ENCODE peak calls at places on chromosome 3, in nine cellular contexts. Z is memory B cell; E is CD8-positive, alpha-beta T cell; V is activated T-helper 1 cell treated with anti-CD3 and anti-CD28 coated beads, Interleukin-12 subunit alpha, Interleukin-12 subunit beta, Interleukin-2, Interleukin-4 antibody, amounts not matched to agents 30 ng/mL and 10 ng/mL and 1 ng/mL, durations not matched to agents 14 hours and 24 hours and 36 hours; H is NCI-H345; B is astrocyte of the spinal cord; T is HS-5; A is stimulated activated CD4-positive, alpha-beta T cell treated with anti-CD3 and anti-CD28 coated beads, Interleukin-4, amount 100 ng/mL, for 48 hours; F is activated naive CD4-positive, alpha-beta T cell treated with anti-CD3 and anti-CD28 coated beads for 36 hours. I is an unnamed sample.

GRCh38 chr3:62371735-62372591 is 1.4 kb downstream of the FEZF2 start:
- DNase-seq in Z (no peak), E (no peak), V (no peak), H (no peak), B (no peak), T (no peak), A (no peak), F (no peak), I (no peak)

GRCh38 chr3:125585595-125586223 is 9.6 kb downstream of the OSBPL11 start:
- DNase-seq in Z (no peak), E (peak), V (peak), H (peak), B (peak), T (peak), A (peak), F (peak), I (no peak)

GRCh38 chr3:117873236-117873635 is 1161.4 kb downstream of the IGSF11 start:
- DNase-seq in Z (no peak), E (no peak), V (no peak), H (peak), B (no peak), T (no peak), A (no peak), F (no peak), I (no peak)

GRCh38 chr3:58163234-58163633 is 47.5 kb downstream of the DNASE1L3 start:
- DNase-seq in Z (no peak), E (no peak), V (no peak), H (no peak), B (peak), T (no peak), A (no peak), F (no peak), I (no peak)

GRCh38 chr3:43178891-43179366 is 73.0 kb upstream of the POMGNT2 start:
- DNase-seq in Z (no peak), E (no peak), V (no peak), H (no peak), B (peak), T (no peak), A (no peak), F (no peak), I (no peak)

GRCh38 chr3:21159565-21159950 is 591.5 kb downstream of the ZNF385D start:
- DNase-seq in Z (no peak), E (no peak), V (no peak), H (no peak), B (no peak), T (no peak), A (no peak), F (no peak), I (no peak)

GRCh38 chr3:158702815-158703481 is 29.3 kb downstream of the RARRES1 start:
- DNase-seq in Z (no peak), E (no peak), V (no peak), H (no peak), B (peak), T (no peak), A (no peak), F (no peak), I (no peak)

GRCh38 chr3:15521573-15521965 is at the start of gene COLQ:
- DNase-seq in Z (no peak), E (no peak), V (no peak), H (no peak), B (no peak), T (no peak), A (no peak), F (no peak), I (no peak)

GRCh38 chr3:78096488-78097255 is 1056.8 kb downstream of the ROBO2 start:
- DNase-seq in Z (no peak), E (no peak), V (no peak), H (no peak), B (peak), T (no peak), A (no peak), F (no peak), I (no peak)

GRCh38 chr3:50450135-50450911 is 53.1 kb downstream of the CACNA2D2 start:
- DNase-seq in Z (no peak), E (peak), V (peak), H (no peak), B (peak), T (no peak), A (peak), F (peak), I (no peak)

GRCh38 chr3:120488296-120488695 is 37.5 kb upstream of the FSTL1 start:
- DNase-seq in Z (no peak), E (no peak), V (no peak), H (no peak), B (no peak), T (no peak), A (no peak), F (no peak), I (no peak)

GRCh38 chr3:47848599-47849117 is 45.7 kb downstream of the DHX30 start:
- DNase-seq in Z (no peak), E (no peak), V (no peak), H (no peak), B (no peak), T (no peak), A (no peak), F (no peak), I (no peak)

GRCh38 chr3:100606894-100607512 is 2.4 kb upstream of the ADGRG7 start:
- DNase-seq in Z (no peak), E (no peak), V (no peak), H (no peak), B (no peak), T (no peak), A (no peak), F (no peak), I (no peak)

GRCh38 chr3:97763586-97764148 is 891 bp upstream of the ARL6 start:
- DNase-seq in Z (peak), E (no peak), V (no peak), H (no peak), B (no peak), T (peak), A (no peak), F (no peak), I (no peak)

GRCh38 chr3:39433642-39434041 is 27.1 kb downstream of the RPSA start:
- DNase-seq in Z (no peak), E (no peak), V (no peak), H (no peak), B (peak), T (no peak), A (no peak), F (no peak), I (no peak)

GRCh38 chr3:9690451-9691450 is 12.9 kb upstream of the CPNE9 start:
- DNase-seq in Z (peak), E (no peak), V (no peak), H (no peak), B (peak), T (no peak), A (no peak), F (no peak), I (peak)

GRCh38 chr3:38374221-38374620 is 27.6 kb downstream of the XYLB start:
- DNase-seq in Z (no peak), E (peak), V (peak), H (no peak), B (no peak), T (no peak), A (peak), F (peak), I (peak)

GRCh38 chr3:52819936-52820335 is 10.5 kb downstream of the ITIH4 start:
- DNase-seq in Z (no peak), E (no peak), V (no peak), H (no peak), B (no peak), T (no peak), A (no peak), F (no peak), I (no peak)

GRCh38 chr3:49924683-49925082 is 4.9 kb downstream of the MON1A start:
- DNase-seq in Z (no peak), E (no peak), V (no peak), H (no peak), B (peak), T (peak), A (no peak), F (no peak), I (no peak)